ENCODE peak calls at places on chromosomes 3 and 15, in seven cellular contexts. Z, R, X, I, B, P and W are unnamed samples.

GRCh38 chr3:185728630-185729334 is 96.1 kb downstream of the IGF2BP2 start:
- DNase-seq in Z (no peak), R (no peak), X (no peak), I (no peak), B (no peak), P (no peak), W (no peak)

GRCh38 chr3:180910823-180911222 is 1.6 kb upstream of the FXR1 start:
- DNase-seq in Z (no peak), R (no peak), X (no peak), I (no peak), B (no peak), P (no peak), W (no peak)

GRCh38 chr3:188469228-188469885 is 315.4 kb downstream of the LPP start:
- DNase-seq in Z (no peak), R (peak), X (no peak), I (no peak), B (peak), P (no peak), W (no peak)

GRCh38 chr3:173865900-173866498 is 468.5 kb downstream of the NLGN1 start:
- DNase-seq in Z (no peak), R (no peak), X (no peak), I (no peak), B (no peak), P (no peak), W (no peak)

GRCh38 chr3:101865751-101866509 is 16.6 kb downstream of the NFKBIZ start:
- DNase-seq in Z (no peak), R (no peak), X (no peak), I (no peak), B (no peak), P (no peak), W (no peak)

GRCh38 chr3:69197922-69198540 is 75.6 kb upstream of the LMOD3 start:
- DNase-seq in Z (peak), R (no peak), X (no peak), I (no peak), B (no peak), P (no peak), W (no peak)

GRCh38 chr3:154678271-154678670 is 248.3 kb upstream of the GPR149 start:
- DNase-seq in Z (no peak), R (no peak), X (no peak), I (no peak), B (no peak), P (no peak), W (no peak)

GRCh38 chr3:128153156-128154011 is at the start of gene EEFSEC:
- DNase-seq in Z (peak), R (peak), X (peak), I (peak), B (peak), P (peak), W (peak)

GRCh38 chr3:14448756-14449728 is 46.6 kb downstream of the SLC6A6 start:
- DNase-seq in Z (no peak), R (no peak), X (no peak), I (no peak), B (no peak), P (no peak), W (no peak)

GRCh38 chr3:117630885-117631284 is 921.3 kb downstream of the TUSC7 start:
- DNase-seq in Z (no peak), R (no peak), X (no peak), I (no peak), B (peak), P (no peak), W (no peak)

GRCh38 chr3:177683619-177684018 is 486.3 kb upstream of the TBL1XR1 start:
- DNase-seq in Z (no peak), R (no peak), X (no peak), I (no peak), B (no peak), P (no peak), W (no peak)

GRCh38 chr15:90481023-90481422 is 48.7 kb upstream of the CRTC3 start:
- DNase-seq in Z (peak), R (no peak), X (no peak), I (no peak), B (no peak), P (no peak), W (no peak)

GRCh38 chr3:125050486-125051172 is 5.2 kb downstream of the HEG1 start:
- DNase-seq in Z (no peak), R (no peak), X (no peak), I (no peak), B (no peak), P (no peak), W (no peak)

GRCh38 chr15:74209997-74210573 is 7.5 kb upstream of the STRA6 start:
- DNase-seq in Z (no peak), R (no peak), X (no peak), I (no peak), B (no peak), P (no peak), W (no peak)

GRCh38 chr3:109803274-109803673 is 465.9 kb upstream of the DPPA4 start:
- DNase-seq in Z (no peak), R (no peak), X (no peak), I (no peak), B (no peak), P (no peak), W (no peak)

GRCh38 chr3:87006844-87007439 is 16.0 kb upstream of the VGLL3 start:
- DNase-seq in Z (no peak), R (no peak), X (no peak), I (no peak), B (peak), P (no peak), W (no peak)
- TF ChIP-seq CTCF in Z (no peak), R (no peak), X (peak), I (peak), B (peak), P (no peak), W (no peak)

GRCh38 chr3:123098411-123099330 is 31.8 kb downstream of the PDIA5 start:
- DNase-seq in Z (no peak), R (no peak), X (no peak), I (no peak), B (no peak), P (no peak), W (no peak)
- TF ChIP-seq CTCF in Z (no peak), R (no peak), X (no peak), I (no peak), B (no peak), P (no peak), W (no peak)

GRCh38 chr15:27826902-27827321 is 272.2 kb downstream of the OCA2 start:
- DNase-seq in Z (no peak), R (no peak), X (no peak), I (no peak), B (peak), P (no peak), W (no peak)

GRCh38 chr15:27827336-27827735 is 271.8 kb downstream of the OCA2 start:
- DNase-seq in Z (no peak), R (no peak), X (no peak), I (no peak), B (peak), P (no peak), W (no peak)

GRCh38 chr15:27826411-27826810 is 272.7 kb downstream of the OCA2 start:
- DNase-seq in Z (no peak), R (no peak), X (no peak), I (no peak), B (no peak), P (no peak), W (no peak)

GRCh38 chr15:27831384-27832262 is 267.5 kb downstream of the OCA2 start:
- DNase-seq in Z (no peak), R (no peak), X (no peak), I (no peak), B (no peak), P (no peak), W (no peak)

DNA sequence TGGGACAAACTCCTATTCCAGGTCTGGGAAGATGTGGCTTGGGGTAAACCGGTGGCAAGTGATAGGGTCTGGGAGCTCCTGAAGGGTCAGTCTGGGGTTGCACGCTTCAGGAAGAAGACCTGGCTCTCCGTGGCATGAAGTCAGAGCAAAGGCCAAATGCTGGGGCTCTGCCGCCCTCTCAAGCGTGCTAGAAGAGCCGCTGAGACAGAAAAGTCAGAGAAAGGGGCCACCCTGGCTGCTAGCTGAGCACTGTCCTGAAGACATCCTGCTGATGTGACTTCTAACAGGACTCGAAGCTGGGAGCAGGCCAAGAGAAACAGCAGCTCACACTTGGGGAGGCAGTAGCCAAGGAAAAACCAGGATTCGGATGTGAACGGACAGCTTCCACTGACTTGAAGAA is 270.4 kb downstream of the OCA2 start:
- DNase-seq in Z (no peak), R (no peak), X (no peak), I (no peak), B (no peak), P (no peak), W (no peak)
- TF ChIP-seq CTCF in Z (no peak), R (no peak), X (no peak), I (no peak), B (no peak), P (no peak), W (no peak)

DNA sequence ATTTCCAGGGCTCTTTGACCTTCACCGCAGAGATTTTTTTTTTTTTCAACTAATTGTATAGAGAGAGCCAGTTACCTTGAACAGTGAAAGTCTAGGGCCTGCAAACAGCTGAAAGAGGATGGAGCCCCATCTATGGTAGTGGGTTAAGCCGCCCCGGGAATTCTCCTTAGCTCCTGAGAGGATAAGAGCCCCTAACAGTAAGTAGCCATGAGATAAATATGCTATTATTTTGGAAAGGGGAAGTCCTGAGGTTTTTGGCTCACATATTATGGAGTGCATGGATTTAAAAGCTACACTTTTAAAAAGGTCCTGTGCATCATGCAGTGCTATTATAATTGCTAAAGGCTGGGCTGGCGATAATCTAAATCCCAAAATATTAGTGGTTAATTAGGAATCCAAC is 115.0 kb downstream of the FBN1 start:
- DNase-seq in Z (no peak), R (no peak), X (no peak), I (no peak), B (no peak), P (no peak), W (no peak)
- TF ChIP-seq CTCF in Z (no peak), R (no peak), X (no peak), I (no peak), B (no peak), P (no peak), W (no peak)

DNA sequence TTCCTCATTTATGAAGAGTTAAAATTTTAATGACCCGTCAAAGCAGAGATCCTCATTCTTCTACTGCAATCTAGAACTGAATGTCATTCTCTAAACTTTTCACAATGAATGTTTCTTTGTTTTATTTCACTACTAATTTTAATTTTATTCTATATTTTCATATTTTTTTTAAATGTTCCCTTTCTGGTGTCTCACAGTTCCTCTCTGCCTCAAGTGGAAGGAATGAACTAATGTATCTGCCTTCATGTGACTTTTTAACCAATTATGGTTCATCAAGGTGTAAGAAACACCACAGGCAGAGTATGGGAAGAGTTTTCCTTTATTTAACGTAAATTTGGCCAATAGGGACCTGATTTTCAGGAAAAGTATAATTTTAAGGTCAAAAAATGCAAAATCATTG is 441.7 kb downstream of the EPHA6 start:
- DNase-seq in Z (no peak), R (no peak), X (no peak), I (no peak), B (no peak), P (no peak), W (no peak)
- TF ChIP-seq CTCF in Z (no peak), R (no peak), X (peak), I (no peak), B (no peak), P (no peak), W (no peak)

GRCh38 chr3:119559441-119559963 is at the start of gene CD80:
- DNase-seq in Z (peak), R (peak), X (peak), I (no peak), B (peak), P (no peak), W (peak)
- TF ChIP-seq CTCF in Z (peak), R (no peak), X (peak), I (peak), B (no peak), P (no peak), W (peak)

DNA sequence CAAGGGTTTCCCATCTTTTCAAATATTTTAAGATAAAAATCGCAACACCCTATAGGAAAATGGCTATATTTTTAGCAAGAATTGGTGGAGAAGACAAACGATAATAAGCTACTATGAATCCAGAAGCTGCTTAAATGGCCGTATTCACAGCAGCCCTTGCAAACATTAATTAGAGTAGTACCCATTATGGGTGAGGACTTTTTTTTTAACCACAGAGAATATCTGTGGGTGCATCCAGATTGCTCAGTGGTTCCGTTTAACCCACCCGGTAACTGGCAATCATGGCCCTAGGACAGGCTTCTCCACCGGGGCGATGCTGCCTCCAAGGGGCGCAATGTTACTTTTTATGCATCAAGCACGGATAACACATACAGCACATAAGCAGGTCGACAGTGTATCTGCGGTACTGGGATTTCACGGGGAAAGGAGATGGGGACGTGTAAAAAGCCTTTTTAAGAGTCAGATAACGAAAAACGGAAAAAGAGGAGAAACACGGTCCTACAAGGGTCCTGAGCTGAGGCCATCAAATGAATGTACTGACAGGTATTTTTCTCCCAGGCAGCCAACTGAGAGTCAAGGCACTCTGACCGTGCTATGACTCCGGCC is 968 bp upstream of the TMEM266 start:
- DNase-seq in Z (peak), R (no peak), X (peak), I (no peak), B (no peak), P (no peak), W (no peak)
- TF ChIP-seq CTCF in Z (peak), R (no peak), X (no peak), I (peak), B (no peak), P (no peak), W (no peak)

GRCh38 chr3:167973046-167973445 is 122.7 kb downstream of the GOLIM4 start:
- DNase-seq in Z (no peak), R (no peak), X (no peak), I (no peak), B (no peak), P (no peak), W (no peak)
- TF ChIP-seq CTCF in Z (no peak), R (no peak), X (no peak), I (no peak), B (no peak), P (no peak), W (no peak)

GRCh38 chr3:150370129-150370602 is 37.9 kb upstream of the TSC22D2 start:
- DNase-seq in Z (no peak), R (peak), X (peak), I (peak), B (peak), P (peak), W (peak)
- TF ChIP-seq CTCF in Z (no peak), R (peak), X (peak), I (peak), B (peak), P (no peak), W (no peak)

DNA sequence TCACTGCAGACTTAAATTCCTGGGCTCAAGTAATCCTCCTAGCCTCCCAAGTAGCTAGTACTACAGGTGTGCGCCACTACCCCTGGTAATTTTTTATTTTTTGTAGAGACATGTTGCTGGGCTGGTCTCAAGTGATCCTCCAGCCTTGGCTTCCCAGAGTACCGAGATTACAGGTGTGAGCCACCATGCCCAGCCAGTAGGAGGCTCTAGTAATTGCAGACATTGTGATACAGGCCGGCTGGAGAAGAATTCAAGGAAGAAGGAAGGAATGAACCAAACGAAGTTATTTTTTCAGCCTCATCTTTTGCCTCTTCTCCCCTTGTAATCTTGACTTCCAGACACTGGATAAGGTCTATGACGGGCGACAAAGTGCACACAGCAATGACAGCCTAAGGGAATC is 3.2 kb upstream of the PPP4R2 start:
- DNase-seq in Z (no peak), R (no peak), X (no peak), I (no peak), B (no peak), P (no peak), W (no peak)
- TF ChIP-seq CTCF in Z (no peak), R (no peak), X (peak), I (no peak), B (no peak), P (no peak), W (no peak)